ENCODE peak calls at places on chromosomes 16 and 17, in five cellular contexts. W, T, R, L and J are unnamed samples.

GRCh38 chr16:73956592-73957495 is 339.8 kb upstream of the PSMD7 start:
- DNase-seq in W (peak; percentile 77), L (no peak), T (peak; percentile 78), R (peak; percentile 70), J (no peak)

GRCh38 chr16:85746431-85747227 is 4.3 kb downstream of the C16orf74 start:
- DNase-seq in L (no peak), R (no peak), W (peak; percentile 65), T (no peak), J (no peak)

GRCh38 chr16:88782454-88783390 is 2.3 kb downstream of the PIEZO1 start:
- DNase-seq in T (peak; percentile 47), L (peak; percentile 15), R (peak; percentile 27), W (peak; percentile 90), J (no peak)

GRCh38 chr17:44595216-44595775 is 38.0 kb downstream of the FZD2 start:
- DNase-seq in W (no peak), R (no peak), L (no peak), T (no peak), J (no peak)

GRCh38 chr16:31181102-31181830 is 1.3 kb downstream of the FUS start:
- DNase-seq in W (peak; percentile 65), L (no peak), R (peak; percentile 53), T (no peak), J (no peak)

GRCh38 chr17:81733507-81734404 is 21.7 kb downstream of the SLC25A10 start:
- DNase-seq in R (peak; percentile 73), W (peak; percentile 97), L (peak; percentile 45), T (peak; percentile 45), J (no peak)

GRCh38 chr16:74322301-74322710 is 25.7 kb downstream of the PSMD7 start:
- DNase-seq in T (no peak), W (no peak), L (no peak), R (no peak), J (no peak)

GRCh38 chr16:27179500-27180072 is 23.7 kb upstream of the KDM8 start:
- DNase-seq in T (peak; percentile 82), L (peak; percentile 78), R (peak; percentile 83), W (peak; percentile 87), J (peak; percentile 85)

GRCh38 chr17:41510251-41511065 is 5.0 kb upstream of the KRT13 start:
- DNase-seq in T (no peak), L (no peak), R (no peak), W (no peak), J (no peak)

GRCh38 chr17:59479141-59479540 is 86.3 kb upstream of the DHX40 start:
- DNase-seq in R (no peak), T (no peak), W (no peak), L (no peak), J (no peak)